ENCODE peak calls at places on chromosomes 2 and 18, in six cellular contexts. J is fibroblast of villous mesenchyme; H is activated CD8-positive, alpha-beta T cell treated with anti-CD3 and anti-CD28 coated beads for 36 hours; F is GF-D8; N is activated T-cell treated with anti-CD3 and anti-CD28 coated beads, Interleukin-2, amount 50 U/mL, for 1 hour; P is GM03348. W is an unnamed sample.
A peak's percentile ranks its signal among the peaks of the same experiment; 100 is the strongest.

GRCh38 chr2:47771211-47771610 is 11.7 kb upstream of the MSH6 start:
- DNase-seq in F (no peak), P (peak; percentile 68), J (peak; percentile 82), N (no peak), H (no peak), W (no peak)

GRCh38 chr18:55337908-55338521 is 250.0 kb downstream of the TCF4 start:
- DNase-seq in J (no peak), H (no peak), P (no peak), F (no peak), N (no peak), W (no peak)

GRCh38 chr2:202005272-202005887 is 28.3 kb upstream of the FZD7 start:
- DNase-seq in P (no peak), F (no peak), J (no peak), H (no peak), N (no peak), W (no peak)

GRCh38 chr18:9417081-9417841 is 58.1 kb upstream of the RALBP1 start:
- DNase-seq in H (no peak), N (no peak), P (peak; percentile 86), J (peak; percentile 45), F (no peak), W (no peak)

GRCh38 chr2:107248932-107249331 is 363.0 kb upstream of the ST6GAL2 start:
- DNase-seq in P (no peak), H (no peak), F (no peak), N (no peak), J (no peak), W (no peak)

GRCh38 chr2:167147254-167147941 is 259.1 kb downstream of the XIRP2 start:
- DNase-seq in N (no peak), P (no peak), H (no peak), J (no peak), F (no peak), W (no peak)

GRCh38 chr18:34929336-34929780 is 111.9 kb upstream of the MAPRE2 start:
- DNase-seq in N (no peak), F (no peak), J (peak; percentile 92), H (no peak), P (no peak), W (no peak)

GRCh38 chr2:166314022-166314759 is 61.6 kb downstream of the SCN9A start:
- DNase-seq in H (no peak), N (no peak), J (peak; percentile 82), P (peak; percentile 41), F (no peak), W (no peak)

GRCh38 chr2:172181840-172182239 is 79.1 kb upstream of the DLX2 start:
- DNase-seq in H (no peak), F (no peak), J (no peak), N (no peak), P (no peak), W (no peak)

W was measured in endothelial cell.